ENCODE peak calls at places on chromosomes 16 and 17, in ten cellular contexts. One of them, this sample, is unnamed. For H3K4me1, the result is how much of the 10 kb centered on the place peaks cover.

GRCh38 chr17:1563786-1564613 is 1.4 kb upstream of the PITPNA start:
- DNase-seq in GM12878: no peak
- DNase-seq in Panc1: no peak
- DNase-seq in ovary: no peak
- DNase-seq in SK-N-SH: no peak
- DNase-seq in H9: no peak
- DNase-seq in stomach: no peak
- DNase-seq in Peyer's patch: no peak
- DNase-seq in heart right ventricle: no peak
- DNase-seq in tibial nerve: no peak
- DNase-seq in this sample: no peak

GRCh38 chr17:44344939-44345496 is at the start of gene GRN:
- DNase-seq in GM12878: peak
- DNase-seq in Panc1: peak
- DNase-seq in ovary: peak
- DNase-seq in SK-N-SH: peak
- DNase-seq in H9: peak
- DNase-seq in stomach: peak
- DNase-seq in Peyer's patch: peak
- DNase-seq in heart right ventricle: peak
- DNase-seq in tibial nerve: peak
- DNase-seq in this sample: peak

GRCh38 chr17:55420776-55421178 is 858 bp downstream of the MMD start:
- DNase-seq in GM12878: no peak
- DNase-seq in Panc1: no peak
- DNase-seq in ovary: peak
- DNase-seq in SK-N-SH: peak
- DNase-seq in H9: no peak
- DNase-seq in stomach: peak
- DNase-seq in Peyer's patch: peak
- DNase-seq in heart right ventricle: peak
- DNase-seq in tibial nerve: peak
- DNase-seq in this sample: peak

GRCh38 chr17:80605326-80606066 is 60.9 kb downstream of the RPTOR start:
- DNase-seq in GM12878: peak
- DNase-seq in Panc1: peak
- DNase-seq in ovary: no peak
- DNase-seq in SK-N-SH: no peak
- DNase-seq in H9: no peak
- DNase-seq in stomach: no peak
- DNase-seq in Peyer's patch: no peak
- DNase-seq in heart right ventricle: no peak
- DNase-seq in tibial nerve: no peak
- DNase-seq in this sample: no peak

GRCh38 chr17:18360518-18360917 is 2.8 kb downstream of the SHMT1 start:
- DNase-seq in GM12878: no peak
- DNase-seq in Panc1: no peak
- DNase-seq in ovary: no peak
- DNase-seq in SK-N-SH: no peak
- DNase-seq in H9: no peak
- DNase-seq in stomach: no peak
- DNase-seq in Peyer's patch: no peak
- DNase-seq in heart right ventricle: no peak
- DNase-seq in tibial nerve: no peak
- DNase-seq in this sample: no peak

GRCh38 chr16:75452464-75453190 is 11.9 kb downstream of the TMEM170A start:
- DNase-seq in GM12878: no peak
- DNase-seq in Panc1: no peak
- DNase-seq in ovary: no peak
- DNase-seq in SK-N-SH: peak
- DNase-seq in H9: no peak
- DNase-seq in stomach: no peak
- DNase-seq in Peyer's patch: no peak
- DNase-seq in heart right ventricle: no peak
- DNase-seq in tibial nerve: no peak
- DNase-seq in this sample: no peak

GRCh38 chr16:2584742-2585650 is 47.2 kb downstream of the PDPK1 start:
- DNase-seq in GM12878: no peak
- DNase-seq in Panc1: no peak
- DNase-seq in ovary: peak
- DNase-seq in SK-N-SH: no peak
- DNase-seq in H9: no peak
- DNase-seq in stomach: no peak
- DNase-seq in Peyer's patch: no peak
- DNase-seq in heart right ventricle: peak
- DNase-seq in tibial nerve: peak
- DNase-seq in this sample: no peak

GRCh38 chr17:68383443-68384321 is 73.6 kb downstream of the WIPI1 start:
- DNase-seq in GM12878: no peak
- DNase-seq in Panc1: no peak
- DNase-seq in ovary: no peak
- DNase-seq in SK-N-SH: no peak
- DNase-seq in H9: peak
- DNase-seq in stomach: no peak
- DNase-seq in Peyer's patch: peak
- DNase-seq in heart right ventricle: no peak
- DNase-seq in tibial nerve: peak
- DNase-seq in this sample: no peak

GRCh38 chr17:56912105-56912999 is 1.5 kb downstream of the TRIM25 start:
- DNase-seq in GM12878: no peak
- DNase-seq in Panc1: no peak
- DNase-seq in ovary: peak
- DNase-seq in SK-N-SH: no peak
- DNase-seq in H9: no peak
- DNase-seq in stomach: peak
- DNase-seq in Peyer's patch: peak
- DNase-seq in heart right ventricle: peak
- DNase-seq in tibial nerve: peak
- DNase-seq in this sample: no peak

GRCh38 chr16:85569615-85570212 is 43.4 kb upstream of the GSE1 start:
- DNase-seq in GM12878: peak
- DNase-seq in Panc1: no peak
- DNase-seq in ovary: no peak
- DNase-seq in SK-N-SH: peak
- DNase-seq in H9: peak
- DNase-seq in stomach: peak
- DNase-seq in Peyer's patch: peak
- DNase-seq in heart right ventricle: no peak
- DNase-seq in tibial nerve: no peak
- DNase-seq in this sample: no peak
- H3K4me1 ChIP-seq in GM12878: under half
- H3K4me1 ChIP-seq in Panc1: half or more
- H3K4me1 ChIP-seq in ovary: under half
- H3K4me1 ChIP-seq in SK-N-SH: under half
- H3K4me1 ChIP-seq in H9: under half
- H3K4me1 ChIP-seq in stomach: half or more
- H3K4me1 ChIP-seq in Peyer's patch: half or more
- H3K4me1 ChIP-seq in heart right ventricle: half or more
- H3K4me1 ChIP-seq in tibial nerve: under half
- H3K4me1 ChIP-seq in this sample: under half

GRCh38 chr17:54418467-54418866 is 482.2 kb upstream of the TOM1L1 start:
- DNase-seq in GM12878: no peak
- DNase-seq in Panc1: no peak
- DNase-seq in ovary: no peak
- DNase-seq in SK-N-SH: no peak
- DNase-seq in H9: no peak
- DNase-seq in stomach: no peak
- DNase-seq in Peyer's patch: no peak
- DNase-seq in heart right ventricle: no peak
- DNase-seq in tibial nerve: no peak
- DNase-seq in this sample: no peak
- H3K4me1 ChIP-seq in GM12878: under half
- H3K4me1 ChIP-seq in Panc1: under half
- H3K4me1 ChIP-seq in ovary: under half
- H3K4me1 ChIP-seq in SK-N-SH: under half
- H3K4me1 ChIP-seq in H9: under half
- H3K4me1 ChIP-seq in stomach: under half
- H3K4me1 ChIP-seq in Peyer's patch: under half
- H3K4me1 ChIP-seq in heart right ventricle: under half
- H3K4me1 ChIP-seq in tibial nerve: under half
- H3K4me1 ChIP-seq in this sample: under half

GRCh38 chr16:49495596-49496355 is 122.2 kb downstream of the C16orf78 start:
- DNase-seq in GM12878: no peak
- DNase-seq in Panc1: no peak
- DNase-seq in ovary: no peak
- DNase-seq in SK-N-SH: no peak
- DNase-seq in H9: no peak
- DNase-seq in stomach: no peak
- DNase-seq in Peyer's patch: peak
- DNase-seq in heart right ventricle: no peak
- DNase-seq in tibial nerve: no peak
- DNase-seq in this sample: no peak

GRCh38 chr16:49495151-49495566 is 121.6 kb downstream of the C16orf78 start:
- DNase-seq in GM12878: no peak
- DNase-seq in Panc1: no peak
- DNase-seq in ovary: no peak
- DNase-seq in SK-N-SH: no peak
- DNase-seq in H9: no peak
- DNase-seq in stomach: no peak
- DNase-seq in Peyer's patch: peak
- DNase-seq in heart right ventricle: no peak
- DNase-seq in tibial nerve: no peak
- DNase-seq in this sample: no peak

GRCh38 chr16:49498241-49499017 is 124.8 kb downstream of the C16orf78 start:
- DNase-seq in GM12878: no peak
- DNase-seq in Panc1: no peak
- DNase-seq in ovary: no peak
- DNase-seq in SK-N-SH: no peak
- DNase-seq in H9: no peak
- DNase-seq in stomach: peak
- DNase-seq in Peyer's patch: peak
- DNase-seq in heart right ventricle: no peak
- DNase-seq in tibial nerve: no peak
- DNase-seq in this sample: peak

GRCh38 chr16:49497466-49497865 is 123.9 kb downstream of the C16orf78 start:
- DNase-seq in GM12878: no peak
- DNase-seq in Panc1: no peak
- DNase-seq in ovary: no peak
- DNase-seq in SK-N-SH: no peak
- DNase-seq in H9: no peak
- DNase-seq in stomach: no peak
- DNase-seq in Peyer's patch: peak
- DNase-seq in heart right ventricle: no peak
- DNase-seq in tibial nerve: no peak
- DNase-seq in this sample: peak

GRCh38 chr16:49496656-49497055 is 123.1 kb downstream of the C16orf78 start:
- DNase-seq in GM12878: no peak
- DNase-seq in Panc1: no peak
- DNase-seq in ovary: no peak
- DNase-seq in SK-N-SH: no peak
- DNase-seq in H9: no peak
- DNase-seq in stomach: no peak
- DNase-seq in Peyer's patch: peak
- DNase-seq in heart right ventricle: no peak
- DNase-seq in tibial nerve: no peak
- DNase-seq in this sample: no peak
- H3K4me1 ChIP-seq in GM12878: under half
- H3K4me1 ChIP-seq in Panc1: under half
- H3K4me1 ChIP-seq in ovary: under half
- H3K4me1 ChIP-seq in SK-N-SH: under half
- H3K4me1 ChIP-seq in H9: under half
- H3K4me1 ChIP-seq in stomach: under half
- H3K4me1 ChIP-seq in Peyer's patch: under half
- H3K4me1 ChIP-seq in heart right ventricle: under half
- H3K4me1 ChIP-seq in tibial nerve: under half
- H3K4me1 ChIP-seq in this sample: under half

GRCh38 chr16:55021595-55022475 is 91.2 kb downstream of the IRX5 start:
- DNase-seq in GM12878: no peak
- DNase-seq in Panc1: no peak
- DNase-seq in ovary: no peak
- DNase-seq in SK-N-SH: no peak
- DNase-seq in H9: peak
- DNase-seq in stomach: no peak
- DNase-seq in Peyer's patch: no peak
- DNase-seq in heart right ventricle: no peak
- DNase-seq in tibial nerve: no peak
- DNase-seq in this sample: peak
- H3K4me1 ChIP-seq in GM12878: under half
- H3K4me1 ChIP-seq in Panc1: under half
- H3K4me1 ChIP-seq in ovary: under half
- H3K4me1 ChIP-seq in SK-N-SH: under half
- H3K4me1 ChIP-seq in H9: under half
- H3K4me1 ChIP-seq in stomach: under half
- H3K4me1 ChIP-seq in Peyer's patch: under half
- H3K4me1 ChIP-seq in heart right ventricle: under half
- H3K4me1 ChIP-seq in tibial nerve: under half
- H3K4me1 ChIP-seq in this sample: under half

DNA sequence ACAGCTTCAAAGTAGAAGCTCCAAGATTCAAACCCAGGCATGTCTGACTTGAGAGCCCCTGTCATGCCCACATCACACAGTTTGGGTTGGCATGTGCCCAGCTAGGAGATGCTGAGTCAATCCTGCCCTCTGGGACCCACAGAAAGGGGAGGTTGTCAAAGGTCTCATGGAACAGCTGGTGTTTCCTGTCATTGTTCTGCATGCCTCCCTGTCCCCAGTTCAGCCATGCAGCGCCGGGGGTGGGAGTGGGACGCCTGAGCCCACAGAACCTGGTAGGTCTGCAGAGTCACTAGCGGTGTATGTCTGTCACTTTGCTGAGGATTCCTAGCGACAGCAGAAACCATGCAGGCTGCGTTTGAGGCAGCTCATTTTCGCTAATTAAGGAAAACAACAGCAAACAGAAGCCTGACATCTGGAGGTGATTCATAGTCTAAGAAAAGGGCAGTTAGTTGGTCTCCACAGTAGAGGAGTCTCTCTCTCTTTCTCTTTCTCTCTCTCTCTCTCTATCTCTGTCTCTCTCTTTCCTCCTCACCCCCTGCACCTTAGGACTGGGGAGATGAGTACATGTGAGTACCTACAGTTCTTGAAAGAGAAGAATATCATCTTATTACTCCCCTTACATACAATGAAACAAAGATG is 19.7 kb upstream of the CCL1 start:
- DNase-seq in GM12878: peak
- DNase-seq in Panc1: no peak
- DNase-seq in ovary: no peak
- DNase-seq in SK-N-SH: peak
- DNase-seq in H9: peak
- DNase-seq in stomach: no peak
- DNase-seq in Peyer's patch: no peak
- DNase-seq in heart right ventricle: no peak
- DNase-seq in tibial nerve: no peak
- DNase-seq in this sample: no peak
- H3K4me1 ChIP-seq in GM12878: under half
- H3K4me1 ChIP-seq in Panc1: under half
- H3K4me1 ChIP-seq in ovary: under half
- H3K4me1 ChIP-seq in SK-N-SH: under half
- H3K4me1 ChIP-seq in H9: under half
- H3K4me1 ChIP-seq in stomach: under half
- H3K4me1 ChIP-seq in Peyer's patch: under half
- H3K4me1 ChIP-seq in heart right ventricle: under half
- H3K4me1 ChIP-seq in tibial nerve: under half
- H3K4me1 ChIP-seq in this sample: under half

This sample was measured in HAP-1.